ENCODE peak calls at places on chromosomes 13 and 19, in ten cellular contexts. W, X, P, M, I, B, J, O, T and U are unnamed samples.

GRCh38 chr13:44015133-44015532 is 135.4 kb downstream of the LACC1 start:
- DNase-seq in B (no peak), I (no peak), P (no peak), W (no peak), M (no peak), O (no peak), X (no peak), T (no peak), J (no peak), U (no peak)

GRCh38 chr19:14039181-14039580 is 7.6 kb downstream of the IL27RA start:
- DNase-seq in B (no peak), W (no peak), O (no peak), P (no peak), X (no peak), M (no peak), T (no peak), J (no peak), I (no peak), U (no peak)

GRCh38 chr13:33743438-33744368 is 74.2 kb upstream of the RFC3 start:
- DNase-seq in P (no peak), W (no peak), O (no peak), M (no peak), X (peak), B (no peak), I (no peak), J (no peak), T (no peak), U (peak)

GRCh38 chr13:26883613-26884257 is 123.1 kb upstream of the GPR12 start:
- DNase-seq in M (no peak), O (no peak), J (no peak), W (no peak), I (no peak), P (no peak), T (no peak), B (no peak), X (no peak), U (no peak)

GRCh38 chr19:38596057-38596981 is 21.4 kb downstream of the MAP4K1 start:
- DNase-seq in T (no peak), M (no peak), B (no peak), X (no peak), J (peak), P (no peak), W (peak), I (peak), O (peak), U (no peak)

GRCh38 chr19:2888739-2889224 is 11.9 kb upstream of the ZNF57 start:
- DNase-seq in J (no peak), X (no peak), T (peak), B (peak), I (no peak), W (no peak), O (no peak), M (no peak), P (no peak), U (no peak)

GRCh38 chr13:23898101-23898500 is 799 bp upstream of the C1QTNF9B start:
- DNase-seq in W (no peak), I (peak), M (no peak), B (peak), O (no peak), P (peak), J (no peak), T (no peak), X (peak), U (peak)

GRCh38 chr13:26037302-26037701 is 14.5 kb downstream of the SHISA2 start:
- DNase-seq in O (no peak), M (no peak), P (no peak), T (peak), X (peak), B (no peak), I (peak), J (no peak), W (peak), U (no peak)

GRCh38 chr19:6579450-6580178 is 11.3 kb downstream of the CD70 start:
- DNase-seq in B (no peak), T (no peak), J (no peak), W (no peak), X (no peak), I (no peak), P (no peak), M (no peak), O (no peak), U (no peak)

GRCh38 chr19:28196961-28197360 is 1016.0 kb downstream of the UQCRFS1 start:
- DNase-seq in M (no peak), O (no peak), J (no peak), T (no peak), W (no peak), I (no peak), B (no peak), X (no peak), P (no peak), U (no peak)

GRCh38 chr13:70407486-70407885 is 299.2 kb upstream of the KLHL1 start:
- DNase-seq in M (no peak), P (no peak), W (no peak), T (no peak), O (no peak), X (no peak), J (no peak), B (no peak), I (no peak), U (no peak)

GRCh38 chr19:1243768-1244692 is 2.5 kb downstream of the ATP5F1D start:
- DNase-seq in P (peak), B (peak), O (peak), M (peak), T (peak), W (no peak), X (peak), I (peak), J (peak), U (peak)

GRCh38 chr13:112997188-112998135 is 28.4 kb downstream of the MCF2L start:
- DNase-seq in T (no peak), X (no peak), O (peak), M (no peak), P (no peak), I (peak), J (no peak), B (no peak), W (no peak), U (no peak)

GRCh38 chr13:94217370-94217769 is 262.1 kb downstream of the DCT start:
- DNase-seq in M (peak), T (no peak), P (no peak), I (no peak), W (no peak), X (peak), J (no peak), B (peak), O (no peak), U (peak)

GRCh38 chr13:82176761-82177160 is 1705.5 kb downstream of the SLITRK1 start:
- DNase-seq in T (no peak), P (no peak), J (no peak), W (no peak), O (no peak), B (no peak), X (no peak), I (no peak), M (no peak), U (no peak)

GRCh38 chr19:50890422-50891252 is 17.4 kb downstream of the KLK2 start:
- DNase-seq in T (no peak), P (no peak), X (peak), B (peak), I (no peak), J (no peak), O (no peak), M (peak), W (no peak), U (no peak)
- TF ChIP-seq CTCF in T (no peak), P (no peak), X (no peak), B (no peak), I (no peak), J (no peak), O (no peak), M (no peak), W (no peak), U (no peak)

GRCh38 chr19:18161691-18162039 is 8.7 kb downstream of the PIK3R2 start:
- DNase-seq in P (no peak), J (no peak), M (no peak), I (no peak), W (no peak), X (no peak), O (no peak), B (no peak), T (no peak), U (no peak)
- H3K4me3 ChIP-seq in P (peak), J (no peak), M (peak), I (no peak), W (peak), X (peak), O (peak), B (peak), T (no peak), U (peak)

GRCh38 chr13:28753208-28753892 is 34.6 kb upstream of the SLC46A3 start:
- DNase-seq in M (peak), T (no peak), B (peak), X (peak), I (peak), W (no peak), O (peak), P (peak), J (peak), U (peak)
- TF ChIP-seq CTCF in M (peak), T (no peak), B (peak), X (no peak), I (no peak), W (no peak), O (no peak), P (no peak), J (peak), U (peak)

GRCh38 chr19:11377756-11378155 is 3.3 kb downstream of the SWSAP1 start:
- DNase-seq in T (no peak), B (peak), W (no peak), J (no peak), X (peak), I (no peak), O (no peak), P (no peak), M (no peak), U (no peak)
- H3K4me3 ChIP-seq in T (no peak), B (no peak), W (no peak), J (no peak), X (no peak), I (no peak), O (no peak), P (no peak), M (no peak), U (no peak)

GRCh38 chr13:51330741-51331140 is 8.8 kb upstream of the SERPINE3 start:
- DNase-seq in X (peak), W (no peak), M (peak), P (no peak), T (no peak), J (no peak), I (no peak), B (peak), O (no peak), U (peak)
- TF ChIP-seq CTCF in X (no peak), W (no peak), M (no peak), P (no peak), T (no peak), J (no peak), I (no peak), B (no peak), O (no peak), U (no peak)

GRCh38 chr13:48431987-48432615 is 19.2 kb upstream of the LPAR6 start:
- DNase-seq in X (peak), W (no peak), B (peak), M (no peak), O (no peak), P (no peak), I (no peak), J (no peak), T (no peak), U (peak)
- H3K4me3 ChIP-seq in X (no peak), W (no peak), B (no peak), M (no peak), O (no peak), P (no peak), I (no peak), J (no peak), T (no peak), U (no peak)

GRCh38 chr19:48715276-48715675 is 4.2 kb downstream of the MAMSTR start:
- DNase-seq in X (no peak), T (no peak), I (peak), B (no peak), M (no peak), W (no peak), O (no peak), J (no peak), P (peak), U (no peak)

GRCh38 chr19:48711106-48711662 is 8.3 kb downstream of the MAMSTR start:
- DNase-seq in M (no peak), X (no peak), O (no peak), W (no peak), I (no peak), P (no peak), B (no peak), J (no peak), T (no peak), U (no peak)

GRCh38 chr19:48714759-48715261 is 4.7 kb downstream of the MAMSTR start:
- DNase-seq in M (no peak), P (no peak), I (peak), O (no peak), T (no peak), X (no peak), J (no peak), B (no peak), W (no peak), U (no peak)

GRCh38 chr19:48713864-48714755 is 5.4 kb downstream of the MAMSTR start:
- DNase-seq in I (peak), X (peak), O (peak), M (peak), P (peak), T (peak), J (peak), B (peak), W (peak), U (peak)

GRCh38 chr19:48713041-48713863 is 6.3 kb downstream of the MAMSTR start:
- DNase-seq in B (no peak), W (peak), I (no peak), X (peak), M (peak), T (no peak), P (no peak), J (no peak), O (no peak), U (no peak)
- TF ChIP-seq CTCF in B (peak), W (peak), I (no peak), X (peak), M (peak), T (peak), P (no peak), J (no peak), O (no peak), U (peak)